ENCODE peak calls at places on chromosome 2, in five cellular contexts. R, C, U, S and W are unnamed samples.
A peak's percentile ranks its signal among the peaks of the same experiment; 100 is the strongest.

GRCh38 chr2:148201075-148202004 is 180.4 kb downstream of the MBD5 start:
- DNase-seq in R (peak; percentile 40), C (no peak), U (peak; percentile 16), S (no peak), W (no peak)

GRCh38 chr2:96231316-96231715 is 22.7 kb upstream of the STARD7 start:
- DNase-seq in R (no peak), C (no peak), U (no peak), S (no peak), W (no peak)

GRCh38 chr2:82968381-82968780 is 1490.7 kb downstream of the SUCLG1 start:
- DNase-seq in R (no peak), C (no peak), U (no peak), S (no peak), W (no peak)

GRCh38 chr2:149715005-149715592 is 127.5 kb upstream of the MMADHC start:
- DNase-seq in R (peak; percentile 1), C (no peak), U (no peak), S (no peak), W (no peak)

GRCh38 chr2:85394256-85394655 is 15.9 kb downstream of the CAPG start:
- DNase-seq in R (no peak), C (no peak), U (no peak), S (no peak), W (no peak)

GRCh38 chr2:94997981-94998920 is 27.3 kb upstream of the MAL start:
- DNase-seq in R (no peak), C (no peak), U (no peak), S (no peak), W (no peak)

GRCh38 chr2:85718885-85719487 is 24.8 kb downstream of the GNLY start:
- DNase-seq in R (no peak), C (no peak), U (no peak), S (no peak), W (no peak)

GRCh38 chr2:155980941-155981561 is 351.5 kb downstream of the NR4A2 start:
- DNase-seq in R (no peak), C (no peak), U (no peak), S (no peak), W (no peak)

GRCh38 chr2:143254108-143254507 is 124.9 kb downstream of the ARHGAP15 start:
- DNase-seq in R (no peak), C (no peak), U (peak; percentile 32), S (no peak), W (no peak)

GRCh38 chr2:130759906-130760753 is 4.8 kb downstream of the AMER3 start:
- DNase-seq in R (no peak), C (no peak), U (no peak), S (no peak), W (no peak)

GRCh38 chr2:150296795-150297546 is 190.5 kb downstream of the RND3 start:
- DNase-seq in R (no peak), C (no peak), U (no peak), S (no peak), W (no peak)

GRCh38 chr2:132497591-132497990 is 81.0 kb downstream of the GPR39 start:
- DNase-seq in R (no peak), C (no peak), U (no peak), S (no peak), W (no peak)

GRCh38 chr2:147045113-147045512 is 799.7 kb upstream of the ACVR2A start:
- DNase-seq in R (peak; percentile 20), C (peak; percentile 10), U (peak; percentile 47), S (peak; percentile 0), W (peak; percentile 27)

GRCh38 chr2:44452184-44452583 is 90.4 kb downstream of the CAMKMT start:
- DNase-seq in R (no peak), C (no peak), U (no peak), S (no peak), W (no peak)

GRCh38 chr2:160220545-160221009 is 20.5 kb upstream of the ITGB6 start:
- DNase-seq in R (no peak), C (no peak), U (no peak), S (no peak), W (no peak)

GRCh38 chr2:30565860-30566358 is 118.9 kb downstream of the LCLAT1 start:
- DNase-seq in R (no peak), C (no peak), U (no peak), S (no peak), W (no peak)

GRCh38 chr2:96533292-96534073 is 3.1 kb upstream of the ARID5A start:
- DNase-seq in R (no peak), C (no peak), U (no peak), S (no peak), W (no peak)

GRCh38 chr2:12824304-12824761 is 107.6 kb downstream of the TRIB2 start:
- DNase-seq in R (no peak), C (no peak), U (no peak), S (no peak), W (no peak)

GRCh38 chr2:239862613-239863012 is 162.5 kb downstream of the NDUFA10 start:
- DNase-seq in R (no peak), C (no peak), U (no peak), S (no peak), W (no peak)

GRCh38 chr2:176118606-176119370 is 2.2 kb downstream of the HOXD10 start:
- DNase-seq in R (peak; percentile 50), C (no peak), U (no peak), S (no peak), W (peak; percentile 15)

GRCh38 chr2:1421731-1422130 is 8.5 kb downstream of the TPO start:
- DNase-seq in R (no peak), C (no peak), U (no peak), S (no peak), W (no peak)

GRCh38 chr2:96882230-96882629 is 12.3 kb upstream of the SEMA4C start:
- DNase-seq in R (no peak), C (no peak), U (no peak), S (no peak), W (no peak)

GRCh38 chr2:184215745-184216144 is 382.6 kb upstream of the ZNF804A start:
- DNase-seq in R (no peak), C (no peak), U (no peak), S (no peak), W (no peak)

GRCh38 chr2:18169121-18169786 is 290.8 kb downstream of the KCNS3 start:
- DNase-seq in R (no peak), C (no peak), U (no peak), S (no peak), W (no peak)

GRCh38 chr2:232966122-232966521 is 46.9 kb downstream of the NGEF start:
- DNase-seq in R (no peak), C (no peak), U (no peak), S (no peak), W (no peak)

GRCh38 chr2:135066710-135067109 is 14.6 kb downstream of the RAB3GAP1 start:
- DNase-seq in R (no peak), C (no peak), U (no peak), S (no peak), W (no peak)

GRCh38 chr2:102297891-102298290 is 13.5 kb upstream of the IL1RL1 start:
- DNase-seq in R (no peak), C (no peak), U (no peak), S (no peak), W (no peak)

GRCh38 chr2:120748310-120748709 is 12.6 kb downstream of the GLI2 start:
- DNase-seq in R (no peak), C (no peak), U (no peak), S (no peak), W (no peak)

GRCh38 chr2:225117061-225117716 is 74.9 kb upstream of the DOCK10 start:
- DNase-seq in R (no peak), C (no peak), U (no peak), S (no peak), W (no peak)

GRCh38 chr2:120470717-120471060 is 124.8 kb downstream of the INHBB start:
- DNase-seq in R (no peak), C (no peak), U (no peak), S (no peak), W (no peak)

GRCh38 chr2:219461061-219461514 is 26.4 kb downstream of the SPEG start:
- DNase-seq in R (peak; percentile 18), C (no peak), U (no peak), S (no peak), W (no peak)

GRCh38 chr2:119517433-119517832 is 6.8 kb downstream of the SCTR start:
- DNase-seq in R (peak; percentile 47), C (peak; percentile 6), U (peak; percentile 16), S (no peak), W (no peak)

GRCh38 chr2:203808041-203808750 is 59.4 kb upstream of the CTLA4 start:
- DNase-seq in R (no peak), C (no peak), U (no peak), S (no peak), W (no peak)

GRCh38 chr2:223576873-223577272 is 25.3 kb downstream of the SCG2 start:
- DNase-seq in R (no peak), C (no peak), U (no peak), S (no peak), W (no peak)

GRCh38 chr2:44580875-44581515 is 219.2 kb downstream of the CAMKMT start:
- DNase-seq in R (no peak), C (no peak), U (no peak), S (no peak), W (no peak)

GRCh38 chr2:235216901-235217300 is 265.1 kb downstream of the SH3BP4 start:
- DNase-seq in R (no peak), C (no peak), U (no peak), S (no peak), W (no peak)

GRCh38 chr2:11799826-11800225 is 53.4 kb downstream of the LPIN1 start:
- DNase-seq in R (no peak), C (no peak), U (no peak), S (no peak), W (no peak)

GRCh38 chr2:127623388-127624320 is 22.3 kb upstream of the GPR17 start:
- DNase-seq in R (no peak), C (no peak), U (no peak), S (no peak), W (no peak)

GRCh38 chr2:197353393-197354168 is 43.0 kb upstream of the ANKRD44 start:
- DNase-seq in R (no peak), C (no peak), U (no peak), S (no peak), W (no peak)